ENCODE peak calls at places on chromosomes 4 and X, in seven cellular contexts. S is non-pigmented ciliary epithelial cell; A is activated naive CD4-positive, alpha-beta T cell treated with Interleukin-2 at 50 U/mL for 16 hours; W is HCT116; E is HuH-7.5; I is mesothelial cell of epicardium; F is AG04450. Y is an unnamed sample.

GRCh38 chrX:137194164-137194563 is 160.4 kb upstream of the GPR101 start:
- DNase-seq in E (no peak), F (no peak), S (no peak), I (no peak), W (peak), A (peak), Y (no peak)

GRCh38 chrX:39755152-39756032 is 342.4 kb downstream of the BCOR start:
- DNase-seq in S (peak), W (peak), E (no peak), A (no peak), I (peak), F (peak), Y (no peak)

GRCh38 chrX:153057281-153057680 is 1.0 kb downstream of the PNMA3 start:
- DNase-seq in W (no peak), I (no peak), A (no peak), S (no peak), F (no peak), E (no peak), Y (no peak)

GRCh38 chr4:163493643-163494359 is 689 bp upstream of the TMA16 start:
- DNase-seq in I (no peak), E (no peak), A (no peak), W (no peak), S (no peak), F (no peak), Y (no peak)

GRCh38 chr4:142406051-142406549 is 440.0 kb downstream of the INPP4B start:
- DNase-seq in I (no peak), F (no peak), W (no peak), S (no peak), A (no peak), E (no peak), Y (no peak)

GRCh38 chrX:67543818-67544217 is at the start of gene AR:
- DNase-seq in S (no peak), A (no peak), E (no peak), W (no peak), F (peak), I (peak), Y (no peak)

GRCh38 chr4:151955721-151956340 is 195.0 kb upstream of the GATB start:
- DNase-seq in F (peak), W (no peak), A (no peak), E (no peak), I (no peak), S (no peak), Y (no peak)

GRCh38 chr4:183072181-183072580 is 26.9 kb upstream of the WWC2 start:
- DNase-seq in E (no peak), S (no peak), F (peak), I (no peak), W (no peak), A (no peak), Y (no peak)

GRCh38 chr4:158169516-158169915 is 3.3 kb downstream of the GASK1B start:
- DNase-seq in W (no peak), E (no peak), I (no peak), S (no peak), A (no peak), F (no peak), Y (no peak)

GRCh38 chr4:13151178-13151577 is 333.0 kb downstream of the RAB28 start:
- DNase-seq in A (no peak), W (no peak), E (no peak), F (no peak), I (no peak), S (no peak), Y (no peak)

GRCh38 chr4:123649644-123650356 is 253.2 kb downstream of the SPRY1 start:
- DNase-seq in E (no peak), I (no peak), F (peak), W (no peak), A (no peak), S (peak), Y (no peak)

GRCh38 chrX:1443496-1444075 is 9.1 kb downstream of the ASMTL start:
- DNase-seq in S (no peak), W (no peak), F (no peak), I (no peak), E (no peak), A (peak), Y (no peak)

GRCh38 chr4:36493240-36493639 is 211.8 kb downstream of the DTHD1 start:
- DNase-seq in W (no peak), A (no peak), E (no peak), F (no peak), S (no peak), I (no peak), Y (no peak)

GRCh38 chrX:85109235-85109634 is 105.6 kb downstream of the APOOL start:
- DNase-seq in E (no peak), I (no peak), A (no peak), W (peak), S (no peak), F (no peak), Y (no peak)

GRCh38 chrX:3697701-3698279 is 15.7 kb downstream of the PRKX start:
- DNase-seq in A (no peak), E (no peak), W (no peak), S (no peak), F (no peak), I (no peak), Y (no peak)

GRCh38 chr4:152708361-152708760 is 28.6 kb upstream of the TMEM154 start:
- DNase-seq in W (no peak), A (no peak), I (no peak), E (no peak), S (no peak), F (no peak), Y (no peak)

GRCh38 chrX:153933751-153934472 is 925 bp downstream of the NAA10 start:
- DNase-seq in W (no peak), F (no peak), S (no peak), A (no peak), E (no peak), I (no peak), Y (no peak)

GRCh38 chr4:48296330-48296729 is 26.7 kb upstream of the TEC start:
- DNase-seq in F (no peak), A (no peak), E (no peak), W (no peak), I (no peak), S (no peak), Y (no peak)

GRCh38 chr4:48028654-48029053 is 12.1 kb downstream of the NIPAL1 start:
- DNase-seq in A (no peak), S (no peak), W (no peak), F (no peak), I (no peak), E (no peak), Y (no peak)

GRCh38 chr4:76980280-76980679 is 30.7 kb downstream of the SEPTIN11 start:
- DNase-seq in I (no peak), F (no peak), E (no peak), S (no peak), W (no peak), A (no peak), Y (no peak)

GRCh38 chrX:55715847-55716246 is 1.7 kb upstream of the RRAGB start:
- DNase-seq in E (no peak), F (no peak), I (no peak), S (no peak), A (no peak), W (no peak), Y (no peak)

GRCh38 chr4:57109847-57110634 is at the start of gene IGFBP7:
- DNase-seq in I (peak), S (no peak), E (peak), F (no peak), W (no peak), A (no peak), Y (no peak)

GRCh38 chr4:22515888-22516541 is at the start of gene ADGRA3:
- DNase-seq in F (no peak), I (peak), W (no peak), A (no peak), S (no peak), E (peak), Y (no peak)

GRCh38 chrX:12973561-12974216 is 1.2 kb upstream of the TMSB4X start:
- DNase-seq in W (no peak), I (no peak), S (no peak), A (peak), E (no peak), F (no peak), Y (no peak)

GRCh38 chrX:129780441-129781105 is 824 bp downstream of the SASH3 start:
- DNase-seq in E (no peak), W (no peak), I (no peak), S (no peak), F (no peak), A (no peak), Y (no peak)

GRCh38 chrX:136067097-136067496 is 80.2 kb upstream of the FHL1 start:
- DNase-seq in A (no peak), S (no peak), F (no peak), I (no peak), W (no peak), E (no peak), Y (no peak)

GRCh38 chr4:150126880-150127236 is 48.6 kb downstream of the DCLK2 start:
- DNase-seq in I (no peak), E (no peak), A (no peak), F (no peak), S (peak), W (no peak), Y (no peak)

GRCh38 chr4:175441256-175441655 is 370.8 kb downstream of the GPM6A start:
- DNase-seq in I (no peak), A (no peak), S (no peak), W (no peak), F (no peak), E (no peak), Y (no peak)

GRCh38 chrX:107666931-107667330 is 38.6 kb downstream of the PRPS1 start:
- DNase-seq in F (no peak), W (no peak), A (no peak), S (no peak), I (no peak), E (no peak), Y (no peak)

GRCh38 chrX:9899640-9900075 is 67.5 kb upstream of the CLDN34 start:
- DNase-seq in A (peak), E (no peak), S (peak), I (no peak), W (no peak), F (peak), Y (no peak)

GRCh38 chr4:129968778-129969177 is 872.8 kb downstream of the C4orf33 start:
- DNase-seq in I (no peak), A (no peak), E (no peak), F (no peak), W (no peak), S (no peak), Y (no peak)

GRCh38 chrX:134460861-134461218 is 875 bp downstream of the HPRT1 start:
- DNase-seq in A (no peak), W (no peak), E (no peak), I (no peak), S (no peak), F (no peak), Y (no peak)